ENCODE peak calls at places on chromosome 11, in four cellular contexts. W, V, L and E are unnamed samples. For H3K4me1, the result is how much of the 10 kb centered on the place peaks cover.

GRCh38 chr11:105609341-105609781 is 512 bp upstream of the GRIA4 start:
- DNase-seq in W (no peak), L (no peak), V (no peak), E (no peak)

GRCh38 chr11:96713301-96713700 is 323.5 kb downstream of the JRKL start:
- DNase-seq in V (no peak), W (no peak), L (no peak), E (no peak)

GRCh38 chr11:8613036-8613435 is 19.0 kb upstream of the STK33 start:
- DNase-seq in V (no peak), L (no peak), W (no peak), E (no peak)

GRCh38 chr11:118353084-118353710 is 6.2 kb upstream of the UBE4A start:
- DNase-seq in W (no peak), V (no peak), L (no peak), E (no peak)

GRCh38 chr11:20243974-20244373 is 83.7 kb upstream of the DBX1 start:
- DNase-seq in V (no peak), W (no peak), L (no peak), E (no peak)

GRCh38 chr11:65871811-65872548 is 620 bp downstream of the EFEMP2 start:
- DNase-seq in L (no peak), V (no peak), W (peak), E (no peak)

GRCh38 chr11:88297320-88298263 is 39.9 kb downstream of the CTSC start:
- DNase-seq in L (no peak), V (no peak), W (no peak), E (no peak)

GRCh38 chr11:10400856-10401255 is 54.2 kb upstream of the AMPD3 start:
- DNase-seq in V (no peak), W (no peak), L (no peak), E (no peak)

GRCh38 chr11:66956689-66957290 is 1.4 kb downstream of the PC start:
- DNase-seq in L (no peak), V (no peak), W (no peak), E (peak)

GRCh38 chr11:92152245-92152644 is 72.4 kb upstream of the FAT3 start:
- DNase-seq in V (no peak), W (no peak), L (no peak), E (no peak)

GRCh38 chr11:73317803-73318202 is 9.7 kb downstream of the ARHGEF17 start:
- DNase-seq in V (no peak), L (no peak), W (no peak), E (no peak)

GRCh38 chr11:1502971-1503707 is 16.6 kb upstream of the MOB2 start:
- DNase-seq in W (peak), V (no peak), L (peak), E (no peak)

GRCh38 chr11:1500466-1501420 is 14.2 kb upstream of the MOB2 start:
- DNase-seq in V (no peak), L (no peak), W (peak), E (peak)

GRCh38 chr11:1499899-1500298 is 13.3 kb upstream of the MOB2 start:
- DNase-seq in W (peak), L (no peak), V (no peak), E (peak)

GRCh38 chr11:1502168-1502955 is 15.8 kb upstream of the MOB2 start:
- DNase-seq in L (no peak), V (no peak), W (peak), E (peak)

DNA sequence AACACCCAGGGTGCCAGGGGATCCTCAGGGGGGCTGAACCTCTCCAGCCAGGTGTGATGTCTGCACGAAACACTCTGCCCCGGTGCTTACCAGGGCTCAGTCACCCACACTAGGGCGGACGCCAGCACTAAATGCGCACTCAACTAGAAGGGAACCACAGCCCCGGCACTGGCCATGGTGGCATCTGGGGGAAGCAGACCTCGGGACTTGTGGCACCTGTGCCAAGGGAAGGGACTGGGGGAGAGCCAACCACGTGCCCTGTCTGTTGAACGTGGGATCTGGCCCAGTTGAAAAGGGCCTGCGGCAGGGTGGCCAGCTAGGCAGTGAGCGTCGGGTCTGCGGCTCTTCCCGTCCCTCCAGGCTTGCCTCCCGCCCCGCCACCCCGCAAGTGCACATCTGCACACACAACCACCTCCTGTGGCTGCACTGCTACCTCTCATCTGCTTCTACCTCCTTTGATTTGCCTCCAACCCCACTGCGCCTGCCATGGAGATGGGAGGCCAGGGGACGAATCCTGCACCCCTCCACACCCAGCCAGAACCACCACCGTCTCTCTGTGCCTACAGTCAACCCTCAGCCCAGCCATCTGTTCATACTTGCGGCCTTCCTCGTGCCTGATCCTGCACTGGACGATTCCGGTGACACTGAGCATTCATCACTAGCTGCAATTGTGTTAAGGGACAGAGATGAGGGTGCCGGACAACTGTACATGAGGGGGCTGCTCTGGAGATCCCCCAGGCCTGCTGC is 15.0 kb upstream of the MOB2 start:
- DNase-seq in L (no peak), V (no peak), W (peak), E (peak)
- H3K4me1 ChIP-seq in L (under half), V (under half), W (under half), E (under half)

GRCh38 chr11:4098026-4098621 is 3.5 kb downstream of the RRM1 start:
- DNase-seq in L (no peak), W (no peak), V (no peak), E (no peak)
- H3K4me1 ChIP-seq in L (under half), W (under half), V (under half), E (under half)

GRCh38 chr11:69442012-69442806 is 39.3 kb upstream of the LINC01488 start:
- DNase-seq in V (no peak), L (no peak), W (no peak), E (peak)
- H3K4me1 ChIP-seq in V (under half), L (under half), W (under half), E (under half)

GRCh38 chr11:114180301-114181055 is 115.7 kb upstream of the NNMT start:
- DNase-seq in V (peak), W (no peak), L (peak), E (peak)
- H3K4me1 ChIP-seq in V (half or more), W (half or more), L (half or more), E (half or more)

DNA sequence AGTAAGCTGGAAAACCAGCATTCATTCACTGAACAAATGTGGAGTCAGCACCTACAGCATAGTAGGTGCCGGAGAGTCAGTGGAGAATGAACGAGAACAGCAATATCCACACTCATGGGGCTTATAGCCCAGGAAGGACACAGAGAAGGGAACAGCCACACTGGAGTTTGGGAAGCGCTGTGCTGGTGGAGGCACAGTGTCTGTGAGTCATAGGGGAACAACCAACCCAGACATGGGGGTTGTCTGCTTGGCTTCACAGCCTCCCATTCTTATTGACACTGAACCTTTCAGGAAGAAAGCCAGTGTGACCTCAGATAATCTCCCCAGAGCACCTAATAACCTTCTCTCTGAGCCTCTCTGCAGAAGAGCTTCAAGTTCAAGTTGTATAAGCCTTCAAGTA is 56.6 kb upstream of the UBASH3B start:
- DNase-seq in V (no peak), W (no peak), L (no peak), E (no peak)
- H3K4me1 ChIP-seq in V (under half), W (under half), L (under half), E (under half)

GRCh38 chr11:223921-224320 is 12.2 kb downstream of the SIRT3 start:
- DNase-seq in W (no peak), L (no peak), V (no peak), E (no peak)
- H3K4me1 ChIP-seq in W (under half), L (under half), V (under half), E (under half)

GRCh38 chr11:12451179-12451814 is 73.9 kb downstream of the PARVA start:
- DNase-seq in W (no peak), L (no peak), V (no peak), E (no peak)

GRCh38 chr11:12455938-12456337 is 78.6 kb downstream of the PARVA start:
- DNase-seq in V (no peak), L (no peak), W (no peak), E (no peak)

GRCh38 chr11:12454782-12455181 is 77.4 kb downstream of the PARVA start:
- DNase-seq in V (no peak), L (no peak), W (no peak), E (no peak)

GRCh38 chr11:12449961-12450715 is 72.8 kb downstream of the PARVA start:
- DNase-seq in V (no peak), L (no peak), W (no peak), E (no peak)

DNA sequence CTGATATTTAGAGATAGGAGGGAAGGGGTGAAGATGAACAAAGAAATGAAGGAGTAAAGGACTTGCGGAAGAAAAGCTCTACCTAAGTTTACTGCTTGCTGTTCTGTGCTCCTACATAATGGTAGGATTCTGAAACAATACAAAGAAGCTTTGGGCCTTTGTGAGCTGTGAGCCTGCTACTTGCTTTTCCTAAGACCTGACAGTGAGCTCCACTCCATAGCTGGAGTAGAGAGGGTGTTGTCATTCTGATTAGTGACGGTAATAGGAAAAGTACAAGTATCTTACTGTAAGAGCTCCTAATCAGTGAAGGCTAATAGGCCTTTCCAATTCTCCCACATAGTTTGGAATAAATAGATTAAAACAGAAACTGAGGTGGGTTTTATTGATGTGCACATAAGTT is 75.9 kb downstream of the PARVA start:
- DNase-seq in W (no peak), L (no peak), V (no peak), E (no peak)
- H3K4me1 ChIP-seq in W (under half), L (under half), V (under half), E (under half)

GRCh38 chr11:112481431-112481830 is 220.8 kb upstream of the PLET1 start:
- DNase-seq in L (no peak), V (no peak), W (no peak), E (no peak)
- H3K4me1 ChIP-seq in L (under half), V (under half), W (under half), E (under half)

GRCh38 chr11:131284041-131284440 is 86.4 kb upstream of the NTM start:
- DNase-seq in W (no peak), V (no peak), L (no peak), E (no peak)

GRCh38 chr11:131275580-131275979 is 94.8 kb upstream of the NTM start:
- DNase-seq in L (no peak), W (no peak), V (no peak), E (no peak)

GRCh38 chr11:131281316-131281715 is 89.1 kb upstream of the NTM start:
- DNase-seq in L (no peak), W (no peak), V (no peak), E (no peak)

GRCh38 chr11:131278472-131278871 is 91.9 kb upstream of the NTM start:
- DNase-seq in L (no peak), W (no peak), V (no peak), E (no peak)

DNA sequence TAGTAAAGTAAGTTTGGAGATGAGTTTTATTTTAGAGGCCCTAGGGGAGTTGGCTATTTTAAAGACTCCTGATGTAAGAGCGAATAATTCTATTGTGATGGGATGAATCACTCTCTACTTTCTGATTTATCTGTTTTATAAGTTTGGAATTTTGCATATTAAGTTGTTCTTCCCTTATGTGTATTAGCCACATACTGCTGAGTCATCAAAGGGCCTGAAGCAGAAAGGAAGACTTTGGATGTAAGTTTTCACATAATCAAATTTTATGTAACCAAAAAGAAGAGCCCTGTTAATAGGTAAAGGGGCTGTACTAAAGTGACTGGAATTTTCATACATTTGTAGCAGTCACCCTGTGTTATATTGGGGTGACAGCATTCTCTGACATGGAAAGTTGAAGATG is 90.7 kb upstream of the NTM start:
- DNase-seq in L (no peak), W (no peak), V (no peak), E (no peak)
- H3K4me1 ChIP-seq in L (under half), W (under half), V (under half), E (under half)

GRCh38 chr11:77072851-77073327 is 6.1 kb downstream of the CAPN5 start:
- DNase-seq in W (no peak), V (no peak), L (no peak), E (peak)
- H3K4me1 ChIP-seq in W (under half), V (under half), L (under half), E (under half)